ENCODE peak calls at places on chromosome 4, in six cellular contexts. N is GM12892, F is adrenal gland, Q is breast epithelium, B is suprapubic skin, E is HCT116. R is an unnamed sample.
A peak's percentile ranks its signal among the peaks of the same experiment; 100 is the strongest.

GRCh38 chr4:97404876-97405523 is 738.3 kb downstream of the STPG2 start:
- DNase-seq in N (no peak), F (no peak), Q (no peak), B (no peak), E (no peak), R (no peak)

GRCh38 chr4:169815606-169816005 is 57.9 kb upstream of the HPF1 start:
- DNase-seq in N (no peak), F (no peak), Q (no peak), B (no peak), E (no peak), R (no peak)

GRCh38 chr4:137468836-137469235 is 63.5 kb downstream of the PCDH18 start:
- DNase-seq in N (no peak), F (no peak), Q (no peak), B (no peak), E (no peak), R (no peak)

GRCh38 chr4:85446462-85446861 is 28.5 kb upstream of the ARHGAP24 start:
- DNase-seq in N (no peak), F (no peak), Q (no peak), B (no peak), E (no peak), R (no peak)

GRCh38 chr4:101042847-101043246 is 304.5 kb downstream of the PPP3CA start:
- DNase-seq in N (no peak), F (no peak), Q (no peak), B (no peak), E (no peak), R (no peak)

GRCh38 chr4:119648398-119648797 is 19.8 kb upstream of the PDE5A start:
- DNase-seq in N (no peak), F (no peak), Q (no peak), B (no peak), E (no peak), R (no peak)

GRCh38 chr4:134027931-134028330 is 173.7 kb downstream of the PABPC4L start:
- DNase-seq in N (no peak), F (no peak), Q (no peak), B (no peak), E (peak; percentile 12), R (no peak)

GRCh38 chr4:33998204-33998603 is 2246.1 kb downstream of the ARAP2 start:
- DNase-seq in N (no peak), F (no peak), Q (no peak), B (no peak), E (no peak), R (no peak)

GRCh38 chr4:155758500-155759371 is at the start of gene GUCY1B1:
- DNase-seq in N (peak; percentile 60), F (peak; percentile 80), Q (peak; percentile 83), B (peak; percentile 95), E (no peak), R (peak; percentile 98)

GRCh38 chr4:189202182-189202868 is 738.3 kb upstream of the FRG1 start:
- DNase-seq in N (no peak), F (peak; percentile 26), Q (peak; percentile 72), B (peak; percentile 83), E (peak; percentile 28), R (peak; percentile 72)

GRCh38 chr4:73487233-73487632 is 5.7 kb downstream of the AFM start:
- DNase-seq in N (no peak), F (no peak), Q (no peak), B (no peak), E (no peak), R (no peak)

GRCh38 chr4:3128976-3129375 is 54.5 kb downstream of the HTT start:
- DNase-seq in N (no peak), F (no peak), Q (no peak), B (no peak), E (no peak), R (no peak)

GRCh38 chr4:16860506-16860905 is 37.9 kb downstream of the LDB2 start:
- DNase-seq in N (no peak), F (no peak), Q (no peak), B (no peak), E (no peak), R (no peak)

GRCh38 chr4:3122081-3122563 is 47.6 kb downstream of the HTT start:
- DNase-seq in N (no peak), F (no peak), Q (no peak), B (no peak), E (no peak), R (no peak)

GRCh38 chr4:96136056-96136455 is 296.2 kb downstream of the PDHA2 start:
- DNase-seq in N (no peak), F (no peak), Q (no peak), B (no peak), E (no peak), R (no peak)

GRCh38 chr4:101993841-101994221 is 203.3 kb downstream of the BANK1 start:
- DNase-seq in N (no peak), F (no peak), Q (no peak), B (no peak), E (no peak), R (no peak)

GRCh38 chr4:16909245-16909644 is 10.8 kb upstream of the LDB2 start:
- DNase-seq in N (no peak), F (no peak), Q (no peak), B (no peak), E (no peak), R (peak; percentile 33)

GRCh38 chr4:10369517-10369916 is 87.7 kb downstream of the ZNF518B start:
- DNase-seq in N (no peak), F (no peak), Q (no peak), B (no peak), E (no peak), R (no peak)

GRCh38 chr4:54063224-54063623 is 1.2 kb downstream of the CHIC2 start:
- DNase-seq in N (no peak), F (no peak), Q (no peak), B (no peak), E (no peak), R (no peak)

GRCh38 chr4:57460967-57461366 is 350.8 kb upstream of the IGFBP7 start:
- DNase-seq in N (no peak), F (no peak), Q (no peak), B (no peak), E (no peak), R (no peak)

GRCh38 chr4:137213372-137214173 is 318.7 kb downstream of the PCDH18 start:
- DNase-seq in N (no peak), F (no peak), Q (no peak), B (no peak), E (no peak), R (no peak)

GRCh38 chr4:17958185-17958584 is 63.4 kb downstream of the LCORL start:
- DNase-seq in N (no peak), F (no peak), Q (no peak), B (no peak), E (no peak), R (no peak)

GRCh38 chr4:88378691-88379559 is at the start of gene HERC6:
- DNase-seq in N (peak; percentile 54), F (peak; percentile 79), Q (peak; percentile 63), B (peak; percentile 83), E (peak; percentile 70), R (peak; percentile 82)
- TF ChIP-seq POLR2A in N (peak; percentile 46), F (no peak), Q (no peak), B (no peak), E (no peak), R (no peak)

GRCh38 chr4:39637572-39638357 is 900 bp downstream of the SMIM14 start:
- DNase-seq in N (no peak), F (peak; percentile 57), Q (no peak), B (peak; percentile 83), E (peak; percentile 21), R (peak; percentile 51)
- TF ChIP-seq POLR2A in N (no peak), F (no peak), Q (peak; percentile 27), B (no peak), E (no peak), R (no peak)

GRCh38 chr4:1885414-1885813 is 14.2 kb downstream of the NSD2 start:
- DNase-seq in N (no peak), F (no peak), Q (no peak), B (no peak), E (no peak), R (no peak)

GRCh38 chr4:1881709-1882108 is 10.5 kb downstream of the NSD2 start:
- DNase-seq in N (no peak), F (no peak), Q (no peak), B (no peak), E (no peak), R (no peak)

GRCh38 chr4:1880332-1880731 is 9.1 kb downstream of the NSD2 start:
- DNase-seq in N (no peak), F (no peak), Q (no peak), B (no peak), E (no peak), R (no peak)

GRCh38 chr4:1883583-1883982 is 12.4 kb downstream of the NSD2 start:
- DNase-seq in N (no peak), F (no peak), Q (no peak), B (no peak), E (no peak), R (no peak)

GRCh38 chr4:1882850-1883271 is 11.7 kb downstream of the NSD2 start:
- DNase-seq in N (no peak), F (peak; percentile 33), Q (no peak), B (no peak), E (no peak), R (no peak)
- TF ChIP-seq POLR2A in N (no peak), F (no peak), Q (no peak), B (no peak), E (no peak), R (no peak)

GRCh38 chr4:55554453-55555030 is 7.8 kb upstream of the CLOCK start:
- DNase-seq in N (no peak), F (no peak), Q (no peak), B (no peak), E (peak; percentile 36), R (no peak)

GRCh38 chr4:55547918-55548317 is 1.2 kb upstream of the CLOCK start:
- DNase-seq in N (no peak), F (no peak), Q (no peak), B (no peak), E (no peak), R (no peak)

GRCh38 chr4:55549888-55550287 is 3.2 kb upstream of the CLOCK start:
- DNase-seq in N (no peak), F (no peak), Q (no peak), B (no peak), E (peak; percentile 98), R (no peak)

GRCh38 chr4:55553442-55553841 is 6.7 kb upstream of the CLOCK start:
- DNase-seq in N (no peak), F (no peak), Q (no peak), B (no peak), E (no peak), R (peak; percentile 23)
- TF ChIP-seq POLR2A in N (no peak), F (no peak), Q (no peak), B (no peak), E (no peak), R (no peak)

GRCh38 chr4:8268901-8269534 is 536 bp upstream of the HTRA3 start:
- DNase-seq in N (no peak), F (no peak), Q (no peak), B (no peak), E (no peak), R (no peak)

GRCh38 chr4:8270418-8270771 is 841 bp downstream of the HTRA3 start:
- DNase-seq in N (no peak), F (no peak), Q (no peak), B (no peak), E (no peak), R (no peak)

GRCh38 chr4:8268211-8268610 is 1.3 kb upstream of the HTRA3 start:
- DNase-seq in N (no peak), F (no peak), Q (no peak), B (no peak), E (no peak), R (no peak)

GRCh38 chr4:8270912-8271815 is 1.6 kb downstream of the HTRA3 start:
- DNase-seq in N (no peak), F (no peak), Q (no peak), B (no peak), E (no peak), R (no peak)

GRCh38 chr4:8269535-8270417 is at the start of gene HTRA3:
- DNase-seq in N (no peak), F (no peak), Q (no peak), B (no peak), E (no peak), R (peak; percentile 74)
- TF ChIP-seq POLR2A in N (no peak), F (peak; percentile 34), Q (no peak), B (peak; percentile 92), E (no peak), R (peak; percentile 56)

R was measured in heart left ventricle.